ENCODE peak calls at places on chromosomes 11 and 22, in seven cellular contexts. O is left lobe of liver; Z is brain microvascular endothelial cell; Y is effector CD8-positive, alpha-beta T cell; H is stimulated activated CD8-positive, alpha-beta memory T cell treated with anti-CD3 and anti-CD28 coated beads, Interleukin-12 subunit alpha, Interleukin-12 subunit beta, amount 100 ng/mL, for 4 hours; G is tibial nerve; W is IMR-90. X is an unnamed sample.
A peak's percentile ranks its signal among the peaks of the same experiment; 100 is the strongest.

GRCh38 chr22:44358723-44359440 is 46.1 kb upstream of the SHISAL1 start:
- DNase-seq in O (no peak), Z (no peak), Y (no peak), H (no peak), G (no peak), W (no peak), X (no peak)

GRCh38 chr11:118841469-118842222 is 42.0 kb upstream of the CXCR5 start:
- DNase-seq in O (peak; percentile 66), Z (no peak), Y (no peak), H (no peak), G (no peak), W (no peak), X (no peak)

GRCh38 chr11:2891901-2892214 is 6.3 kb upstream of the CDKN1C start:
- DNase-seq in O (peak; percentile 85), Z (no peak), Y (no peak), H (no peak), G (peak; percentile 29), W (peak; percentile 30), X (no peak)

GRCh38 chr11:106133529-106133928 is 56.1 kb downstream of the AASDHPPT start:
- DNase-seq in O (no peak), Z (no peak), Y (no peak), H (no peak), G (no peak), W (no peak), X (no peak)

GRCh38 chr22:37273126-37273845 is 9.0 kb upstream of the CYTH4 start:
- DNase-seq in O (no peak), Z (peak; percentile 74), Y (no peak), H (no peak), G (no peak), W (peak; percentile 79), X (no peak)

GRCh38 chr22:40178417-40179409 is 988 bp downstream of the TNRC6B start:
- DNase-seq in O (no peak), Z (peak; percentile 31), Y (peak; percentile 17), H (no peak), G (no peak), W (peak; percentile 57), X (no peak)

GRCh38 chr11:62671604-62672528 is at the start of the genes LBHD1 and UQCC3:
- DNase-seq in O (peak; percentile 78), Z (peak; percentile 77), Y (peak; percentile 65), H (peak; percentile 57), G (peak; percentile 57), W (peak; percentile 85), X (peak; percentile 72)

GRCh38 chr11:86174101-86175046 is 70.2 kb upstream of the EED start:
- DNase-seq in O (peak; percentile 84), Z (peak; percentile 96), Y (no peak), H (no peak), G (peak; percentile 27), W (peak; percentile 99), X (peak; percentile 52)

GRCh38 chr11:117544431-117544830 is 216.8 kb downstream of the CEP164 start:
- DNase-seq in O (no peak), Z (no peak), Y (no peak), H (no peak), G (no peak), W (no peak), X (no peak)

GRCh38 chr11:45901646-45902045 is 5.4 kb downstream of the FREY1 start:
- DNase-seq in O (no peak), Z (no peak), Y (no peak), H (no peak), G (no peak), W (no peak), X (no peak)

GRCh38 chr11:116990811-116991210 is 107.4 kb downstream of the SIK3 start:
- DNase-seq in O (no peak), Z (no peak), Y (no peak), H (no peak), G (no peak), W (no peak), X (no peak)

GRCh38 chr11:7999795-8000194 is 12.7 kb downstream of the EIF3F start:
- DNase-seq in O (no peak), Z (no peak), Y (no peak), H (no peak), G (no peak), W (no peak), X (no peak)

GRCh38 chr11:114964676-114965214 is 286.4 kb downstream of the NXPE2 start:
- DNase-seq in O (no peak), Z (no peak), Y (no peak), H (no peak), G (no peak), W (no peak), X (no peak)

GRCh38 chr11:44622721-44623258 is 57.3 kb downstream of the CD82 start:
- DNase-seq in O (peak; percentile 34), Z (no peak), Y (no peak), H (no peak), G (no peak), W (no peak), X (no peak)

GRCh38 chr11:124174001-124174400 is 9.1 kb upstream of the OR10D3 start:
- DNase-seq in O (no peak), Z (peak; percentile 52), Y (no peak), H (no peak), G (no peak), W (peak; percentile 64), X (no peak)

GRCh38 chr11:112058103-112058502 is 15.7 kb downstream of the PIH1D2 start:
- DNase-seq in O (no peak), Z (no peak), Y (no peak), H (no peak), G (no peak), W (no peak), X (no peak)

GRCh38 chr11:119338946-119339580 is 1.6 kb downstream of the C1QTNF5 start:
- DNase-seq in O (no peak), Z (no peak), Y (no peak), H (no peak), G (no peak), W (no peak), X (no peak)

GRCh38 chr11:45400594-45400993 is 114.5 kb upstream of the SYT13 start:
- DNase-seq in O (no peak), Z (peak; percentile 81), Y (no peak), H (no peak), G (no peak), W (peak; percentile 73), X (no peak)

GRCh38 chr22:48277868-48278581 is 1515.6 kb downstream of the TBC1D22A start:
- DNase-seq in O (no peak), Z (no peak), Y (no peak), H (no peak), G (no peak), W (no peak), X (no peak)

GRCh38 chr22:29385748-29386147 is 2.6 kb downstream of the AP1B1 start:
- DNase-seq in O (no peak), Z (no peak), Y (no peak), H (no peak), G (no peak), W (no peak), X (no peak)

GRCh38 chr22:29212738-29213137 is 7.0 kb downstream of the EMID1 start:
- DNase-seq in O (no peak), Z (no peak), Y (no peak), H (no peak), G (no peak), W (no peak), X (no peak)

GRCh38 chr11:78465169-78465942 is 47.7 kb upstream of the GAB2 start:
- DNase-seq in O (no peak), Z (no peak), Y (no peak), H (peak; percentile 7), G (no peak), W (no peak), X (no peak)

GRCh38 chr11:83863272-83863671 is 577.1 kb upstream of the CCDC90B start:
- DNase-seq in O (no peak), Z (no peak), Y (no peak), H (no peak), G (no peak), W (no peak), X (no peak)

GRCh38 chr11:96102664-96103068 is 178.8 kb upstream of the MTMR2 start:
- DNase-seq in O (no peak), Z (peak; percentile 52), Y (no peak), H (no peak), G (no peak), W (peak; percentile 68), X (no peak)

GRCh38 chr22:20039683-20040325 is 18.9 kb downstream of the TANGO2 start:
- DNase-seq in O (no peak), Z (no peak), Y (no peak), H (no peak), G (no peak), W (no peak), X (no peak)

GRCh38 chr22:37059876-37060449 is 8.4 kb downstream of the KCTD17 start:
- DNase-seq in O (no peak), Z (no peak), Y (no peak), H (no peak), G (no peak), W (no peak), X (no peak)

GRCh38 chr11:121762820-121763219 is 310.1 kb upstream of the SORL1-AS1 start:
- DNase-seq in O (no peak), Z (peak; percentile 18), Y (no peak), H (no peak), G (no peak), W (peak; percentile 52), X (no peak)

GRCh38 chr11:66592457-66593302 is at the start of the genes CCDC87 and CCS:
- DNase-seq in O (peak; percentile 99), Z (peak; percentile 94), Y (peak; percentile 98), H (peak; percentile 98), G (peak; percentile 97), W (peak; percentile 92), X (peak; percentile 96)

GRCh38 chr11:78868563-78868962 is 293.9 kb upstream of the NARS2 start:
- DNase-seq in O (no peak), Z (no peak), Y (no peak), H (no peak), G (no peak), W (no peak), X (no peak)

GRCh38 chr22:43007519-43008102 is 7.3 kb downstream of the PACSIN2 start:
- DNase-seq in O (no peak), Z (peak; percentile 68), Y (no peak), H (no peak), G (no peak), W (peak; percentile 75), X (no peak)

GRCh38 chr11:100404907-100405306 is 282.2 kb upstream of the ARHGAP42 start:
- DNase-seq in O (no peak), Z (no peak), Y (no peak), H (no peak), G (no peak), W (no peak), X (no peak)

GRCh38 chr11:6523253-6523652 is 26.2 kb downstream of the DNHD1 start:
- DNase-seq in O (no peak), Z (peak; percentile 40), Y (no peak), H (no peak), G (no peak), W (peak; percentile 81), X (no peak)

X was measured in breast epithelium.